ENCODE peak calls at places on chromosome 2, in four cellular contexts. M, J, H and S are unnamed samples.

GRCh38 chr2:100580474-100581264 is 17.9 kb downstream of the PDCL3 start:
- DNase-seq in H (no peak), M (no peak), J (no peak), S (no peak)

GRCh38 chr2:31534636-31535035 is 46.1 kb downstream of the SRD5A2 start:
- DNase-seq in M (no peak), H (no peak), J (no peak), S (no peak)

GRCh38 chr2:115303-115702 is 69.0 kb upstream of the FAM110C start:
- DNase-seq in M (no peak), H (peak; percentile 28), J (no peak), S (no peak)

GRCh38 chr2:216555274-216555673 is 56.6 kb downstream of the RPL37A start:
- DNase-seq in J (no peak), H (no peak), M (no peak), S (no peak)

GRCh38 chr2:239398536-239398935 is 2.3 kb downstream of the HDAC4 start:
- DNase-seq in M (peak; percentile 61), H (no peak), J (no peak), S (no peak)

GRCh38 chr2:168738057-168738456 is 64.4 kb upstream of the NOSTRIN start:
- DNase-seq in H (no peak), M (no peak), J (no peak), S (no peak)

GRCh38 chr2:138032334-138032733 is 68.1 kb downstream of the HNMT start:
- DNase-seq in M (no peak), H (peak; percentile 64), J (no peak), S (no peak)

GRCh38 chr2:7825591-7826312 is 856.1 kb upstream of the ID2 start:
- DNase-seq in J (no peak), H (peak; percentile 80), M (no peak), S (no peak)

GRCh38 chr2:172833898-172834297 is 98.3 kb downstream of the RAPGEF4 start:
- DNase-seq in H (no peak), J (no peak), M (no peak), S (no peak)

GRCh38 chr2:220891405-220891804 is 680.7 kb downstream of the EPHA4 start:
- DNase-seq in H (no peak), J (no peak), M (no peak), S (no peak)

GRCh38 chr2:220856486-220856885 is 715.6 kb downstream of the EPHA4 start:
- DNase-seq in M (no peak), H (no peak), J (no peak), S (no peak)

GRCh38 chr2:237627463-237628321 is at the start of gene LRRFIP1:
- DNase-seq in M (peak; percentile 95), H (no peak), J (no peak), S (peak; percentile 46)

GRCh38 chr2:31054817-31055216 is 83.4 kb downstream of the GALNT14 start:
- DNase-seq in H (no peak), J (no peak), M (no peak), S (no peak)

GRCh38 chr2:150274108-150274507 is 213.4 kb downstream of the RND3 start:
- DNase-seq in J (no peak), M (no peak), H (no peak), S (no peak)

GRCh38 chr2:29309090-29310054 is 194.2 kb downstream of the CLIP4 start:
- DNase-seq in M (peak; percentile 78), J (peak; percentile 64), H (peak; percentile 62), S (peak; percentile 51)

GRCh38 chr2:42298132-42298531 is 62.9 kb downstream of the COX7A2L start:
- DNase-seq in H (no peak), M (no peak), J (no peak), S (no peak)

GRCh38 chr2:140643761-140644187 is 1487.0 kb downstream of the LRP1B start:
- DNase-seq in J (no peak), H (no peak), M (no peak), S (no peak)

GRCh38 chr2:197878792-197879191 is 74.4 kb downstream of the PLCL1 start:
- DNase-seq in J (no peak), M (no peak), H (no peak), S (no peak)

GRCh38 chr2:162062559-162062958 is 11.5 kb downstream of the DPP4 start:
- DNase-seq in H (no peak), J (no peak), M (no peak), S (no peak)

GRCh38 chr2:230687498-230687897 is 25.1 kb upstream of the CAB39 start:
- DNase-seq in H (no peak), J (no peak), M (no peak), S (no peak)

GRCh38 chr2:130819915-130820861 is 16.5 kb upstream of the ARHGEF4 start:
- DNase-seq in M (peak; percentile 81), J (no peak), H (no peak), S (peak; percentile 46)

GRCh38 chr2:20604957-20605381 is 45.9 kb downstream of the HS1BP3 start:
- DNase-seq in M (no peak), J (no peak), H (no peak), S (no peak)

GRCh38 chr2:239830718-239831271 is 194.3 kb downstream of the NDUFA10 start:
- DNase-seq in J (no peak), M (peak; percentile 15), H (no peak), S (no peak)

GRCh38 chr2:40642261-40642660 is 190.4 kb upstream of the SLC8A1 start:
- DNase-seq in H (no peak), M (no peak), J (no peak), S (no peak)

GRCh38 chr2:105861198-105861597 is 116.5 kb downstream of the NCK2 start:
- DNase-seq in J (no peak), H (no peak), M (no peak), S (no peak)

GRCh38 chr2:43980902-43981301 is 14.9 kb downstream of the LRPPRC start:
- DNase-seq in J (no peak), M (no peak), H (no peak), S (no peak)

GRCh38 chr2:201904529-201905420 is 98.4 kb downstream of the CDK15 start:
- DNase-seq in M (no peak), H (no peak), J (no peak), S (no peak)

GRCh38 chr2:201901770-201902169 is 95.4 kb downstream of the CDK15 start:
- DNase-seq in J (peak; percentile 87), H (no peak), M (no peak), S (peak; percentile 20)

GRCh38 chr2:201900362-201900761 is 94.0 kb downstream of the CDK15 start:
- DNase-seq in H (no peak), M (no peak), J (no peak), S (no peak)
- TF ChIP-seq FOXJ3 in H (no peak), M (no peak), J (no peak), S (no peak)

DNA sequence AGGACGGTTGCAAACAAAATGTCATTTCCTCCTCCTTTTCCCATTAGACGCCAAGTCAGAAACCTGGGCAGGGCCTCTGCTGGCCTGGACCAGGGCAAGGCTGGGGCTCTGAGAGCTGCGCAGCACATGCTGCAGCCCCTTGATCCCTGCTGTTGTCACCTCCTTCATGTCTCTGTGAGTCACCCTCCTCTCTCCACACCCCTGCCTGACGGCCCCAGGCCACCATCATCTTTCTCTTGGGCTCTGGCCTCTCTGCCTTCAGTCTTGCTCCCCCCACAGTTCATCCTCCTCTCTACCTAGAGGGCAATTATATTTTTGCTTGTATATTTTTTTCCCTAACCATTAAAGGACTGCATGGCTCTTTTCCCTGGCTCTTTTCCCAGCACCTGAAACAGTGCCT is 10.0 kb downstream of the FLACC1 start:
- DNase-seq in J (no peak), H (no peak), M (no peak), S (no peak)
- TF ChIP-seq FOXJ3 in J (no peak), H (no peak), M (no peak), S (no peak)

GRCh38 chr2:26757873-26758789 is 6.0 kb upstream of the SLC35F6 start:
- DNase-seq in M (peak; percentile 5), J (no peak), H (peak; percentile 92), S (peak; percentile 36)
- TF ChIP-seq FOXJ3 in M (no peak), J (no peak), H (no peak), S (no peak)

GRCh38 chr2:26483027-26483326 is 5.1 kb upstream of the OTOF start:
- DNase-seq in J (no peak), H (no peak), M (no peak), S (no peak)

GRCh38 chr2:26484579-26484978 is 6.7 kb upstream of the OTOF start:
- DNase-seq in M (no peak), J (no peak), H (no peak), S (no peak)

GRCh38 chr2:26482211-26483026 is 4.5 kb upstream of the OTOF start:
- DNase-seq in H (no peak), M (no peak), J (no peak), S (no peak)

GRCh38 chr2:26483957-26484565 is 6.1 kb upstream of the OTOF start:
- DNase-seq in J (no peak), H (no peak), M (no peak), S (no peak)

GRCh38 chr2:26483501-26483900 is 5.6 kb upstream of the OTOF start:
- DNase-seq in H (no peak), J (no peak), M (no peak), S (no peak)
- TF ChIP-seq FOXJ3 in H (no peak), J (no peak), M (no peak), S (no peak)

GRCh38 chr2:109635426-109636289 is 21.5 kb downstream of the SOWAHC start:
- DNase-seq in J (no peak), H (no peak), M (no peak), S (no peak)
- TF ChIP-seq FOXJ3 in J (no peak), H (no peak), M (no peak), S (no peak)

DNA sequence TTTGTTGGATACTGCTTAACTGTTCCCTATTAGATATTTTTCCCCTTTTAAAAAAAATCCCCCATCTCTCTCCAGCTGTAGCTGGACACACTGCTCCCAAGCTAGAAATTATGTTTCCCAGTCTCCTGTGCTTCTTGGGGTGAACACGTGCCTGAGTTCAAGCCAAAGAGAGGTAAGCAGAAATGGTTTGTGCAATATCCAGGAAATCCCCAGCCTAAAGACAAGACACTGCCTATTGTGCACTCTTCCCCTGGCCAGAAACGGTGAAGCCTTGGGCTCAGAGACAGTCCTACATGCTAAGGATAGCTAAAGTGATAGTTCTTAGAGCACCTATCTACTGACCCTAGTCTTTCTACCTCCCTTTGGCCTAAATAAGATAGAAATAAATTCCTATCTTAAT is 255.9 kb downstream of the NCKAP5 start:
- DNase-seq in M (no peak), J (no peak), H (no peak), S (no peak)
- TF ChIP-seq FOXJ3 in M (no peak), J (no peak), H (no peak), S (no peak)

DNA sequence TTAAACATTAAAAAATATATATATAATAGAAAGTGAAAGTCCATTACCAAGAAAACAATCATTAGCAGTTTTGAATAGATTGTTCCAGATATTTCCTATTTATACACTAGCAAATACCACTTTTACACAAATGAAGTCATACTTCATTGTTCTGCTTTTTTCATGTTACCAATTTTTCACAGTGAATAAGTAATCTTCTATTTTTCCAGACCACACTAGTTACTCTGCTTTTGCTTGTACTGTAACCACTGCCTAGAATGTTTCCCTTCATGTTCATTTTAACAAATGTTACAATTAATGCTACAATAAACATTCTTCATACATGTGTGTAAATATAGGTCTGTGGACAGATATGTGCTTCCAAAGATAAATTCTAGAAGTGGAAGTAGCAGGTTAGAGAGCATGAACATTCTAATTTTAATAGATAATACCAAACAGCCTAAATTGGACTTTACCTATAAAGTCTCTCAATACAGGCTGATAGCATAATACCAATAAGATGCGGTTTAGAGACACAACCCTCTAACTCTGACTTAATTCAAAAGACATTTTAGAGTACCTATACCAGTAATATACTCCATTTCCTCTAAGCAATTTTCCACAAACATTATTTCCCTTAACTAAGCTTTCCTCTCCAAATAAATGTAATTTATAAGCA is 17.0 kb downstream of the ITSN2 start:
- DNase-seq in M (no peak), J (no peak), H (no peak), S (no peak)
- TF ChIP-seq FOXJ3 in M (no peak), J (no peak), H (no peak), S (no peak)

GRCh38 chr2:96773922-96774321 is 13.2 kb downstream of the CNNM4 start:
- DNase-seq in M (no peak), H (no peak), J (no peak), S (no peak)
- TF ChIP-seq FOXJ3 in M (no peak), H (no peak), J (no peak), S (no peak)